ENCODE peak calls at places on chromosomes 1 and 21, in four cellular contexts. F, A, N and K are unnamed samples.

GRCh38 chr1:70420320-70420719 is 9.3 kb downstream of the CTH start:
- DNase-seq in F (no peak), A (no peak), N (no peak), K (no peak)

GRCh38 chr1:202046227-202046626 is 35.8 kb downstream of the ELF3 start:
- DNase-seq in F (no peak), A (no peak), N (no peak), K (no peak)

GRCh38 chr1:84370831-84371394 is 27.4 kb upstream of the DNASE2B start:
- DNase-seq in F (no peak), A (no peak), N (peak; percentile 11), K (no peak)

GRCh38 chr1:206117151-206117948 is at the start of gene AVPR1B:
- DNase-seq in F (no peak), A (no peak), N (no peak), K (no peak)

GRCh38 chr1:164983023-164983650 is 373.4 kb downstream of the LMX1A start:
- DNase-seq in F (no peak), A (no peak), N (peak; percentile 1), K (no peak)

GRCh38 chr1:66364578-66365391 is 169.2 kb upstream of the SGIP1 start:
- DNase-seq in F (no peak), A (no peak), N (no peak), K (no peak)

GRCh38 chr1:166884040-166884642 is 8.1 kb upstream of the TADA1 start:
- DNase-seq in F (no peak), A (no peak), N (peak; percentile 29), K (no peak)

GRCh38 chr1:17892851-17893250 is 137.7 kb downstream of the ACTL8 start:
- DNase-seq in F (no peak), A (no peak), N (no peak), K (no peak)

GRCh38 chr21:42350899-42351543 is at the start of gene TFF2:
- DNase-seq in F (no peak), A (no peak), N (no peak), K (no peak)

GRCh38 chr21:26708223-26708800 is 135.2 kb upstream of the CYYR1 start:
- DNase-seq in F (no peak), A (no peak), N (peak; percentile 5), K (no peak)

GRCh38 chr1:210294991-210295773 is 33.5 kb upstream of the HHAT start:
- DNase-seq in F (no peak), A (no peak), N (peak; percentile 12), K (no peak)

GRCh38 chr1:117015701-117016100 is 14.1 kb downstream of the CD101 start:
- DNase-seq in F (no peak), A (no peak), N (no peak), K (no peak)

GRCh38 chr1:239545466-239545865 is 159.1 kb downstream of the CHRM3 start:
- DNase-seq in F (no peak), A (no peak), N (peak; percentile 52), K (no peak)

GRCh38 chr1:118266436-118266835 is 81.4 kb upstream of the SPAG17 start:
- DNase-seq in F (no peak), A (no peak), N (no peak), K (no peak)

GRCh38 chr21:44954281-44954771 is 14.5 kb downstream of the SLX9 start:
- DNase-seq in F (no peak), A (no peak), N (no peak), K (no peak)

GRCh38 chr1:44970317-44970716 is 16.1 kb downstream of the EIF2B3 start:
- DNase-seq in F (no peak), A (no peak), N (peak; percentile 67), K (peak; percentile 44)

GRCh38 chr1:202249846-202250245 is 56.2 kb downstream of the LGR6 start:
- DNase-seq in F (no peak), A (no peak), N (no peak), K (no peak)

GRCh38 chr1:201753492-201753891 is 75.5 kb upstream of the IPO9 start:
- DNase-seq in F (no peak), A (no peak), N (no peak), K (no peak)

GRCh38 chr1:8082945-8083344 is 56.8 kb upstream of the ERRFI1 start:
- DNase-seq in F (no peak), A (no peak), N (peak; percentile 93), K (no peak)

GRCh38 chr21:31733521-31734149 is 1.7 kb upstream of the SCAF4 start:
- DNase-seq in F (no peak), A (no peak), N (no peak), K (no peak)

GRCh38 chr1:195617157-195617556 is 991.1 kb downstream of the KCNT2 start:
- DNase-seq in F (no peak), A (no peak), N (no peak), K (no peak)

GRCh38 chr1:232283864-232284263 is 346.1 kb downstream of the SIPA1L2 start:
- DNase-seq in F (no peak), A (no peak), N (no peak), K (no peak)

GRCh38 chr1:74193908-74194307 is 4.1 kb downstream of the LRRIQ3 start:
- DNase-seq in F (no peak), A (no peak), N (peak; percentile 27), K (no peak)

GRCh38 chr1:206540044-206540758 is 32.9 kb downstream of the RASSF5 start:
- DNase-seq in F (no peak), A (no peak), N (no peak), K (no peak)